ENCODE peak calls at places on chromosomes 4 and X, in six cellular contexts. L, B, Q, G, Z and J are unnamed samples.

GRCh38 chr4:2961411-2962098 is 1.7 kb downstream of the NOP14 start:
- DNase-seq in B (no peak), Z (no peak), L (no peak), G (no peak), Q (no peak), J (no peak)

GRCh38 chr4:78517050-78517652 is 34.4 kb upstream of the ANXA3 start:
- DNase-seq in G (no peak), Q (no peak), L (no peak), Z (peak; percentile 62), B (no peak), J (no peak)

GRCh38 chr4:6541789-6542188 is 33.2 kb upstream of the MAN2B2 start:
- DNase-seq in L (no peak), B (no peak), Q (no peak), Z (no peak), G (no peak), J (no peak)

GRCh38 chrX:96770315-96770714 is 85.7 kb downstream of the DIAPH2 start:
- DNase-seq in B (no peak), Z (peak; percentile 48), Q (no peak), G (no peak), L (no peak), J (no peak)

GRCh38 chr4:108762559-108763225 is at the start of gene ETNPPL:
- DNase-seq in L (no peak), B (no peak), Z (peak; percentile 0), G (no peak), Q (peak; percentile 84), J (peak; percentile 11)

GRCh38 chr4:148447672-148448071 is 5.5 kb upstream of the NR3C2 start:
- DNase-seq in Q (no peak), L (no peak), B (no peak), G (no peak), Z (no peak), J (no peak)

GRCh38 chr4:111618908-111619307 is 526.3 kb upstream of the FAM241A start:
- DNase-seq in B (no peak), Q (no peak), G (no peak), Z (no peak), L (no peak), J (no peak)

GRCh38 chr4:83362492-83363329 is 28.1 kb upstream of the HPSE start:
- DNase-seq in B (no peak), Z (peak; percentile 52), L (no peak), Q (no peak), G (no peak), J (no peak)

GRCh38 chr4:74534936-74535335 is 90.0 kb downstream of the AREG start:
- DNase-seq in B (no peak), Q (no peak), Z (no peak), L (no peak), G (no peak), J (no peak)

GRCh38 chr4:183360161-183360919 is 38.1 kb upstream of the CLDN24 start:
- DNase-seq in L (no peak), B (no peak), G (no peak), Q (no peak), Z (no peak), J (no peak)

DNA sequence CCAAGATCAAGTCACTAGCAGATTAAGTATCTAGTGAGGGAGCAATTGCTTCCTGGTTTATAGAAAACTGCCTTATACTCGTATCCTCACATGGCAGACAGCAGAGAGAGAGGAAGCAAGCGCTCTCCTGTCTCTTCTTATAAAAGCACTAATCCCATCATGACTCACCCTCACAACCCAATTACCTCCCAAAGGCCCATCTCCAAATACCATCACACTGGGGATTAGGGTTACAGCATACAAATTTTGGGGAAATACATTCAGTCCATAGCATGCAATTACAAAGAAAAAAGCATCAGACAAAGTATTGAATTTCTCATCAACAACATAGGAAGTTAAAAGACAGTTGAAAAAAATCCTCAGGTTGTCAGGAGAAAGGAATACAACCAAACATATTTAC is 292.6 kb downstream of the IQCM start:
- DNase-seq in B (no peak), L (no peak), Q (no peak), Z (no peak), G (no peak), J (no peak)
- H3K27ac ChIP-seq in B (no peak overlapping the region), L (no peak overlapping the region), Q (no peak overlapping the region), Z (no peak overlapping the region), G (no peak overlapping the region), J (no peak overlapping the region)

DNA sequence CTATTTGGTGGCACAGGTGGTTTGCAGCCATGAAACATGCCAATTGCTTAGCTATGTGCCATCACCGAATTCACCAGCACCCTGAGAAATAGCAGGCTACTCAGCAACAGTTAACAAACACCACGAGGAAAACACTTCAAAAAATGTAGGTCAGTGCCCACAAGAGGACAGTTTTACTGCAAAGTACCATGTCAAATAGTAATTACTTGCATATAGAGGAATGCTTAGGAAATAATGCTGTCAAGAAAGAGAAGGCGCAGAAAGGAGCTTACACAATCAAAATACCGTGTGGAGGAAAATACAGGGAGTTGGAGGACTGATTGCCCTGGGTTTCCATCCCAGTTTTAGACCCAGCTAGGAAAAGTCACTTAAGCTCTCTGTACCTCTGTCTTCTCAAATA is 44.3 kb upstream of the IL21 start:
- DNase-seq in G (no peak), Z (peak; percentile 48), Q (no peak), L (no peak), B (no peak), J (no peak)
- H3K27ac ChIP-seq in G (no peak overlapping the region), Z (no peak overlapping the region), Q (no peak overlapping the region), L (no peak overlapping the region), B (no peak overlapping the region), J (no peak overlapping the region)

GRCh38 chr4:94414907-94415306 is 36.8 kb upstream of the PDLIM5 start:
- DNase-seq in Z (no peak), Q (no peak), B (no peak), L (no peak), G (no peak), J (no peak)
- H3K27ac ChIP-seq in Z (no peak overlapping the region), Q (no peak overlapping the region), B (no peak overlapping the region), L (no peak overlapping the region), G (no peak overlapping the region), J (no peak overlapping the region)

GRCh38 chr4:128463006-128463405 is 175.4 kb upstream of the PGRMC2 start:
- DNase-seq in Z (no peak), Q (no peak), B (no peak), L (no peak), G (no peak), J (no peak)

GRCh38 chr4:128459547-128459946 is 171.9 kb upstream of the PGRMC2 start:
- DNase-seq in Q (no peak), L (no peak), B (no peak), Z (no peak), G (no peak), J (no peak)

GRCh38 chr4:128465523-128465922 is 177.9 kb upstream of the PGRMC2 start:
- DNase-seq in Z (no peak), Q (no peak), L (no peak), B (no peak), G (no peak), J (no peak)

GRCh38 chr4:128461300-128462103 is 173.9 kb upstream of the PGRMC2 start:
- DNase-seq in B (no peak), G (no peak), Q (no peak), L (no peak), Z (peak; percentile 97), J (no peak)

GRCh38 chr4:128462104-128462783 is 174.6 kb upstream of the PGRMC2 start:
- DNase-seq in L (no peak), Z (no peak), G (no peak), Q (no peak), B (no peak), J (no peak)
- H3K27ac ChIP-seq in L (peak overlapping the region; percentile 58), Z (no peak overlapping the region), G (no peak overlapping the region), Q (no peak overlapping the region), B (no peak overlapping the region), J (no peak overlapping the region)

GRCh38 chr4:48271048-48271452 is 1.4 kb upstream of the TEC start:
- DNase-seq in L (no peak), B (no peak), Q (no peak), G (no peak), Z (no peak), J (no peak)

GRCh38 chr4:48275247-48275646 is 5.6 kb upstream of the TEC start:
- DNase-seq in G (no peak), L (no peak), Z (peak; percentile 59), Q (no peak), B (no peak), J (no peak)

GRCh38 chr4:48271626-48272025 is 2.0 kb upstream of the TEC start:
- DNase-seq in Q (no peak), G (no peak), B (no peak), Z (no peak), L (no peak), J (no peak)

GRCh38 chr4:48270516-48270897 is 869 bp upstream of the TEC start:
- DNase-seq in Z (no peak), Q (no peak), L (no peak), B (no peak), G (no peak), J (no peak)

GRCh38 chr4:48275694-48276093 is 6.1 kb upstream of the TEC start:
- DNase-seq in G (no peak), Z (no peak), Q (no peak), B (no peak), L (no peak), J (no peak)
- H3K27ac ChIP-seq in G (no peak overlapping the region), Z (no peak overlapping the region), Q (no peak overlapping the region), B (no peak overlapping the region), L (no peak overlapping the region), J (no peak overlapping the region)